ENCODE peak calls at places on chromosome 20, in eight cellular contexts. Y is endothelial cell of umbilical vein, D is esophagus muscularis mucosa, J is breast epithelium, S is tibial nerve, Z is stomach, A is heart left ventricle, H is HepG2. U is an unnamed sample.

GRCh38 chr20:21437816-21438215 is 40.5 kb upstream of the NKX2-4 start:
- DNase-seq in Z (no peak), D (no peak), A (no peak), S (no peak), H (no peak), J (no peak), Y (no peak), U (no peak)

GRCh38 chr20:10922521-10922920 is 248.7 kb upstream of the JAG1 start:
- DNase-seq in D (no peak), S (no peak), J (no peak), A (no peak), Y (no peak), H (no peak), Z (no peak), U (no peak)

GRCh38 chr20:32743237-32744112 is at the start of gene COMMD7:
- DNase-seq in Y (peak; percentile 57), A (peak; percentile 79), S (peak; percentile 30), Z (peak; percentile 73), H (peak; percentile 50), J (peak; percentile 49), D (no peak), U (peak; percentile 29)

GRCh38 chr20:40991181-40991889 is 37.3 kb upstream of the TOP1 start:
- DNase-seq in Z (no peak), J (no peak), S (peak; percentile 50), H (no peak), A (no peak), D (peak; percentile 87), Y (peak; percentile 74), U (no peak)

GRCh38 chr20:14877616-14878015 is 540.2 kb upstream of the FLRT3 start:
- DNase-seq in D (no peak), S (no peak), H (no peak), Z (no peak), J (no peak), A (no peak), Y (no peak), U (no peak)

GRCh38 chr20:63622732-63623131 is 4.2 kb downstream of the GMEB2 start:
- DNase-seq in D (no peak), H (no peak), Z (no peak), J (no peak), S (no peak), Y (no peak), A (no peak), U (no peak)

GRCh38 chr20:4435210-4435609 is 286.5 kb upstream of the PRND start:
- DNase-seq in H (no peak), S (no peak), D (no peak), Y (no peak), J (no peak), A (no peak), Z (no peak), U (no peak)

GRCh38 chr20:63067266-63067635 is 60.5 kb upstream of the BHLHE23 start:
- DNase-seq in Z (no peak), S (no peak), Y (no peak), J (no peak), D (no peak), H (no peak), A (no peak), U (peak; percentile 66)

GRCh38 chr20:58458342-58459057 is 56.7 kb downstream of the APCDD1L start:
- DNase-seq in Y (peak; percentile 66), D (no peak), A (no peak), S (no peak), Z (no peak), J (no peak), H (no peak), U (no peak)

GRCh38 chr20:33160681-33161080 is 7.3 kb upstream of the BPIFA2 start:
- DNase-seq in S (no peak), Y (no peak), Z (no peak), H (no peak), A (no peak), D (no peak), J (no peak), U (no peak)

GRCh38 chr20:44080646-44081267 is 106.2 kb downstream of the JPH2 start:
- DNase-seq in Z (peak; percentile 82), H (peak; percentile 79), Y (peak; percentile 79), S (peak; percentile 84), A (peak; percentile 73), D (peak; percentile 92), J (peak; percentile 57), U (peak; percentile 70)

GRCh38 chr20:59835448-59836395 is 97.7 kb downstream of the SYCP2 start:
- DNase-seq in S (peak; percentile 39), Z (no peak), J (no peak), H (no peak), D (peak; percentile 86), Y (no peak), A (peak; percentile 49), U (no peak)

GRCh38 chr20:59123011-59123676 is 40.5 kb upstream of the ZNF831 start:
- DNase-seq in Y (no peak), J (no peak), D (no peak), S (no peak), A (no peak), H (no peak), Z (no peak), U (no peak)

GRCh38 chr20:14446446-14446845 is 109.0 kb upstream of the FLRT3 start:
- DNase-seq in H (no peak), S (no peak), Z (no peak), J (no peak), Y (no peak), A (no peak), D (no peak), U (no peak)

GRCh38 chr20:53738039-53738944 is 144.7 kb upstream of the ZNF217 start:
- DNase-seq in H (peak; percentile 88), S (peak; percentile 70), Z (peak; percentile 85), D (no peak), Y (no peak), J (peak; percentile 70), A (peak; percentile 55), U (peak; percentile 86)

GRCh38 chr20:41480054-41480770 is 113.6 kb upstream of the EMILIN3 start:
- DNase-seq in S (no peak), J (no peak), A (no peak), Y (peak; percentile 69), Z (no peak), D (no peak), H (no peak), U (no peak)

GRCh38 chr20:14790771-14791517 is 453.5 kb upstream of the FLRT3 start:
- DNase-seq in A (no peak), Z (no peak), Y (no peak), S (no peak), J (no peak), D (no peak), H (no peak), U (no peak)

GRCh38 chr20:16411361-16411760 is 161.9 kb downstream of the KIF16B start:
- DNase-seq in H (no peak), D (peak; percentile 14), S (no peak), Y (no peak), J (no peak), A (no peak), Z (no peak), U (no peak)

GRCh38 chr20:3749087-3749688 is 16.7 kb downstream of the HSPA12B start:
- DNase-seq in H (no peak), D (no peak), S (no peak), Z (no peak), J (no peak), Y (no peak), A (no peak), U (no peak)

DNA sequence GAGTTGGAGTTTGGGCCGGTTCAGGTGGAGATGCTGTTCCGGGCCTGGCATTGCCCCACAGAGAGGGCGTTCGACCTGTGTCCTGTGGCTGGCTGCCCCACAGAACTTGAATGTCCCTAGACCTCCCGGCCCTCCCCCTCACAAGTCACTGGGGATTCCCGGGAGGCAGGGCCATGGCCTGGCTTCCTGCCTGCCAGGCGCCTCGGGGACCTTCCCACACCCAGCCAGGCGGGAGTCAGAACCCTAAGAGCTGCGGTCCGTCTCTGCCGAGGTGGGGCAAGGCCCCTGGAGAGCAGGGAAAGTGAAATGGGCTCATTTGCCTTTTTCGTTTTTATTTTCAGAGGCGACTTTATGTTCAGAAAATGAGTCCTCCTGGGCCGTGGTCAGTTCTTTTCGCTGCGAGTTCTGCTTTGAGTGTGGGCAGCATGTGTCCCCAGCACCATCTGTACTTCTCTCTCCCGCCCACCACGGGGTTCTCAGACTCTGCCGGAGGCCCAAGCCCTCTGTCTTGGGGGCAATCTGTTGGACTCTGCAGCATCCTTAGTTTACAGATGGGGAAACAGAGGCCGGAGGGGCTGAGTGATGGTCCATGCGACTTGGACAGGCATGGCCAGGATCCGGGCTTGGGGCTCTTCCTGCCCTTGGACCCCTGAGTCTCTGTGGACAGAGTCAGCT is 8.5 kb downstream of the RBM38 start:
- DNase-seq in Z (peak; percentile 53), J (no peak), A (peak; percentile 54), S (no peak), H (no peak), D (no peak), Y (no peak), U (no peak)
- TF ChIP-seq POLR2A in Z (no peak), J (no peak), A (no peak), S (no peak), H (no peak), D (no peak), Y (no peak), U (no peak)

DNA sequence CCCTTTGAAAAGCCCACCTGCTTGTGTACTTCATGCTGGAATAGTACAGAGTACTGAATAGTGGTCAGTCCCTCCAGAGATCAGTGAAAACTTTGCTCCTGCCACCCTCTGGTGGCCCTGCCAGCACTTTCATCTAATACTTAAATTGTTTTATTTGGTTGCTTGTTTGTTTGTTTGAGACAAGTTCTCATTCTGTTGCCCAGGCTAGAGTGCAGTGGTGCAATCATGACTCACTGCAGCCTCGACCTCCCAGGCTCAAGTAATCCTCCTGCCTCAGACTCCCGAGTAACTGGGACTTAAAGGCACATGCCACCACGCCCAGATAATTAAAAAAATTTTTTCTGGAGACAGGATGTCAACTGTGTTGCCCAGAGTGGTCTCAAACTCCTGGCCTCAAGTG is 9.1 kb downstream of the FAM83D start:
- DNase-seq in A (no peak), J (no peak), S (no peak), Y (peak; percentile 63), D (no peak), H (no peak), Z (no peak), U (no peak)
- TF ChIP-seq CTCF in A (peak; percentile 14), J (no peak), S (no peak), Y (peak; percentile 37), D (no peak), H (peak; percentile 59), Z (no peak), U (no peak)

DNA sequence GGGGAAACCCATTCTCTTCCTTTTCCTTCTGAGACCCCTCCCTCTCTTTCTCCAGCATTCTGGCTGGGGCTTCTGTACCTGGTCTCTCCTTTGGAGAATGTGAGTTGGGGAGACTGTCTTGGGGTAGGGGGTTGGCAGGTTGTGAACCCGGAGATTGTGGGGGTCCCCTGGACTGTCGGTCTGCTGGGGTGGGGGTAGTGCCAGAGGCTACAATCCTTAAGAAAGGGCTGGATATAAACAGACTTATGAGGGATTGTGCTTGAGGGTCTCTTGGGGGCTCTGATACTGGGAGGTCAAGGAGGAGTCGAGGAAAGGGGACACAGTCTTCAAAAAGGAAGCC is 2.4 kb downstream of the SPAG4 start:
- DNase-seq in Z (no peak), S (no peak), H (no peak), A (no peak), D (no peak), Y (no peak), J (no peak), U (no peak)
- H3K4me3 ChIP-seq in Z (peak overlapping the region; percentile 62), S (peak overlapping the region; percentile 72), H (peak overlapping the region; percentile 67), A (peak overlapping the region; percentile 67), D (peak overlapping the region; percentile 60), Y (peak overlapping the region; percentile 30), J (no peak overlapping the region), U (no peak overlapping the region)

DNA sequence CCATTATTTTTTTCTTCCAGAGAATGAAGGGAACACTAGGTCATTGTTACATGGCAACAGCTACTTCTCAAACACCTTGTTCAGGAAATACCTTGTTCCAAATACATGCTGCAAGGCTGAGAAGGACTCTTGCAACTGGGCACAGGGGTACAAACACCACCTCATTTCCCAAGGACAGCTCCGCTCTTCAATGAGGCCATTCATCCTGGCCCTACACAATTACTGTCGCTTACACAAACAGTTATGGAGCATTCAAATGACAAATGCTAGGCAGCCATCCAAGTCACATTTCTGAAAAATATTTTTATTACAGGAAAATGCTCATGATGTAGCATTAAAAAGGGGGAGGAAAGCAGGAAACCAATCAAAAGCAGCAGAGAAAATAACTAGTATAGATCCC is 611.9 kb downstream of the DHX35 start:
- DNase-seq in D (no peak), H (no peak), S (no peak), J (no peak), Y (peak; percentile 66), A (no peak), Z (no peak), U (no peak)
- TF ChIP-seq POLR2A in D (no peak), H (no peak), S (no peak), J (no peak), Y (no peak), A (no peak), Z (no peak), U (no peak)

U was measured in lower leg skin.